ENCODE peak calls at places on chromosomes 2 and 18, in four cellular contexts. P is NCI-H2081 treated with DMSO at 0.1 percent for 48 hours; E is stimulated activated naive CD4-positive, alpha-beta T cell; F is sigmoid colon. W is an unnamed sample.

GRCh38 chr2:152761171-152761570 is 42.8 kb downstream of the ARL6IP6 start:
- DNase-seq in P (no peak), E (no peak), F (no peak), W (no peak)

GRCh38 chr18:644395-645004 is 13.0 kb upstream of the TYMS start:
- DNase-seq in P (no peak), F (no peak), E (no peak), W (no peak)

GRCh38 chr2:205376071-205376470 is 306.2 kb upstream of the NRP2 start:
- DNase-seq in E (no peak), P (no peak), F (peak), W (no peak)

GRCh38 chr18:25827961-25828561 is 262.4 kb downstream of the SS18 start:
- DNase-seq in F (no peak), E (no peak), P (no peak), W (no peak)

GRCh38 chr18:37483221-37483971 is 82.2 kb downstream of the CELF4 start:
- DNase-seq in P (no peak), F (no peak), E (no peak), W (peak)

GRCh38 chr18:46917108-46917807 is at the start of the genes KATNAL2 and PIAS2:
- DNase-seq in E (peak), F (peak), P (no peak), W (peak)

GRCh38 chr2:64461271-64462058 is 7.5 kb downstream of the LGALSL start:
- DNase-seq in F (no peak), P (no peak), E (no peak), W (no peak)

GRCh38 chr18:29181151-29181901 is 1004.4 kb upstream of the CDH2 start:
- DNase-seq in E (no peak), F (no peak), P (no peak), W (no peak)

GRCh38 chr2:105383456-105383855 is 15.4 kb downstream of the FHL2 start:
- DNase-seq in F (no peak), E (no peak), P (no peak), W (no peak)

GRCh38 chr2:80530442-80531064 is 226.0 kb upstream of the LRRTM1 start:
- DNase-seq in E (no peak), P (no peak), F (no peak), W (no peak)

GRCh38 chr2:15313657-15314056 is 247.5 kb downstream of the NBAS start:
- DNase-seq in P (no peak), E (no peak), F (no peak), W (no peak)

GRCh38 chr2:186060744-186061143 is 322.1 kb downstream of the FSIP2 start:
- DNase-seq in P (no peak), E (no peak), F (no peak), W (no peak)

GRCh38 chr2:96097951-96098823 is 18.2 kb downstream of the ADRA2B start:
- DNase-seq in E (no peak), P (no peak), F (peak), W (no peak)

GRCh38 chr18:61435064-61435652 is 101.9 kb downstream of the CDH20 start:
- DNase-seq in E (no peak), P (no peak), F (no peak), W (no peak)

GRCh38 chr18:48832961-48833700 is 117.6 kb downstream of the SMAD7 start:
- DNase-seq in P (no peak), E (no peak), F (no peak), W (no peak)

GRCh38 chr2:235077046-235077445 is 125.2 kb downstream of the SH3BP4 start:
- DNase-seq in P (no peak), E (no peak), F (no peak), W (no peak)

GRCh38 chr2:217846321-217846743 is 156.5 kb downstream of the TNS1 start:
- DNase-seq in F (no peak), E (no peak), P (no peak), W (no peak)

GRCh38 chr2:54942373-54942772 is 107.9 kb downstream of the RTN4 start:
- DNase-seq in P (no peak), F (no peak), E (peak), W (no peak)

GRCh38 chr2:24566630-24567029 is 75.6 kb downstream of the NCOA1 start:
- DNase-seq in F (no peak), E (no peak), P (no peak), W (no peak)

GRCh38 chr2:226837787-226838603 is 2.1 kb downstream of the RHBDD1 start:
- DNase-seq in E (no peak), F (no peak), P (no peak), W (no peak)

GRCh38 chr2:96123936-96124335 is 7.6 kb upstream of the ADRA2B start:
- DNase-seq in E (no peak), P (no peak), F (no peak), W (no peak)

GRCh38 chr2:160918909-160919503 is 241.2 kb upstream of the TANK start:
- DNase-seq in F (peak), E (no peak), P (no peak), W (peak)